ENCODE peak calls at places on chromosomes 3 and 15, in five cellular contexts. K is HepG2, A is neural progenitor cell, Z is colonic mucosa, E is SK-N-SH. R is an unnamed sample.

GRCh38 chr15:92803852-92804609 is 96.1 kb upstream of the CHD2 start:
- DNase-seq in K (peak; percentile 100), A (no peak), Z (peak; percentile 79), E (no peak), R (no peak)

GRCh38 chr15:80934761-80935221 is 54.8 kb downstream of the MESD start:
- DNase-seq in K (no peak), A (no peak), Z (no peak), E (no peak), R (peak; percentile 76)

GRCh38 chr3:156694536-156694935 is 20.1 kb downstream of the TIPARP start:
- DNase-seq in K (no peak), A (no peak), Z (no peak), E (no peak), R (no peak)

GRCh38 chr15:29687939-29688884 is 134.1 kb downstream of the TJP1 start:
- DNase-seq in K (no peak), A (no peak), Z (peak; percentile 91), E (peak; percentile 51), R (no peak)

GRCh38 chr15:70094690-70095311 is 2.9 kb downstream of the TLE3 start:
- DNase-seq in K (peak; percentile 47), A (no peak), Z (peak; percentile 42), E (no peak), R (no peak)

GRCh38 chr3:149813367-149814281 is 609 bp downstream of the RNF13 start:
- DNase-seq in K (peak; percentile 47), A (peak; percentile 64), Z (peak; percentile 53), E (peak; percentile 24), R (peak; percentile 71)

GRCh38 chr3:98809561-98809960 is 46.4 kb downstream of the ST3GAL6 start:
- DNase-seq in K (no peak), A (no peak), Z (no peak), E (no peak), R (no peak)

GRCh38 chr3:54836876-54837275 is 91.0 kb downstream of the LRTM1 start:
- DNase-seq in K (no peak), A (no peak), Z (no peak), E (peak; percentile 22), R (no peak)

GRCh38 chr3:183435701-183436100 is 7.3 kb upstream of the MCF2L2 start:
- DNase-seq in K (no peak), A (no peak), Z (no peak), E (no peak), R (peak; percentile 72)

GRCh38 chr15:98730860-98731711 is 82.7 kb downstream of the IGF1R start:
- DNase-seq in K (no peak), A (no peak), Z (no peak), E (no peak), R (no peak)

GRCh38 chr15:98728107-98728810 is 79.9 kb downstream of the IGF1R start:
- DNase-seq in K (no peak), A (no peak), Z (no peak), E (no peak), R (peak; percentile 66)

GRCh38 chr15:98728811-98729160 is 80.4 kb downstream of the IGF1R start:
- DNase-seq in K (no peak), A (no peak), Z (no peak), E (no peak), R (no peak)

GRCh38 chr15:98727115-98728040 is 79.0 kb downstream of the IGF1R start:
- DNase-seq in K (peak; percentile 89), A (peak; percentile 75), Z (peak; percentile 83), E (peak; percentile 44), R (peak; percentile 95)

GRCh38 chr15:98729446-98730042 is 81.2 kb downstream of the IGF1R start:
- DNase-seq in K (no peak), A (peak; percentile 37), Z (no peak), E (peak; percentile 56), R (no peak)
- H3K9ac ChIP-seq in K (no peak overlapping the region), A (no peak overlapping the region), Z (no peak overlapping the region), E (peak overlapping the region; percentile 84), R (no peak overlapping the region)

GRCh38 chr3:127210654-127210943 is 17.7 kb downstream of the PRR23E start:
- DNase-seq in K (no peak), A (no peak), Z (peak; percentile 7), E (no peak), R (no peak)
- H3K9ac ChIP-seq in K (no peak overlapping the region), A (no peak overlapping the region), Z (no peak overlapping the region), E (no peak overlapping the region), R (peak overlapping the region; percentile 41)

DNA sequence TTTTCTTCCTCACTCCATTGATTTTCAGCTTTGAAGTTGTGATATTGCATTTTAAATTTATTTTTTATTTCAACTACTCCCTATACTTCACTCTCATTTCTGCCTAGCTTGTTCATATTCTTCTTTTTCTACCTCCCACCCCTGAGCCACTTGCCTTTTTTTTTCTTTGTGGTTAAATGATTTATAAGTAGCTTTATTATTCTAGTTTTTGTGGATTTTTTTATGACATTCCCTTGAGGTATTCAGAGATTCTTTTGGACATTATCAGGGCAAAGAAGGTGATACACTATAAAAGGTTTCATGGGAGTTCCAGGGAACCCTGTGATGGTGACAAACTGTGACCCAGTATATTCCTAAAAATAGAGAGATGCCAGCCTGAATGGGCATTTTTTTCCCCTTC is 3.3 kb downstream of the C15orf61 start:
- DNase-seq in K (no peak), A (no peak), Z (no peak), E (no peak), R (no peak)
- H3K9ac ChIP-seq in K (no peak overlapping the region), A (no peak overlapping the region), Z (no peak overlapping the region), E (no peak overlapping the region), R (no peak overlapping the region)

GRCh38 chr15:58777107-58777506 is 6.0 kb downstream of the MINDY2 start:
- DNase-seq in K (no peak), A (no peak), Z (no peak), E (no peak), R (no peak)
- H3K9ac ChIP-seq in K (no peak overlapping the region), A (no peak overlapping the region), Z (no peak overlapping the region), E (no peak overlapping the region), R (no peak overlapping the region)

GRCh38 chr3:10312391-10312790 is 8.5 kb downstream of the SEC13 start:
- DNase-seq in K (no peak), A (no peak), Z (no peak), E (no peak), R (no peak)

GRCh38 chr3:10311710-10312109 is 9.2 kb downstream of the SEC13 start:
- DNase-seq in K (no peak), A (no peak), Z (no peak), E (no peak), R (no peak)

GRCh38 chr3:10310578-10310977 is 10.3 kb downstream of the SEC13 start:
- DNase-seq in K (no peak), A (no peak), Z (no peak), E (no peak), R (no peak)

GRCh38 chr3:10308678-10309077 is 12.2 kb downstream of the SEC13 start:
- DNase-seq in K (no peak), A (no peak), Z (no peak), E (no peak), R (no peak)

GRCh38 chr3:10309736-10310135 is 11.2 kb downstream of the SEC13 start:
- DNase-seq in K (no peak), A (no peak), Z (no peak), E (no peak), R (no peak)
- H3K9ac ChIP-seq in K (no peak overlapping the region), A (no peak overlapping the region), Z (no peak overlapping the region), E (no peak overlapping the region), R (no peak overlapping the region)

R was measured in endodermal cell.